ENCODE peak calls at places on chromosomes 13 and 19, in six cellular contexts. One of them, this sample, is unnamed.

GRCh38 chr13:113845055-113845454 is 18.8 kb downstream of the GAS6 start:
- DNase-seq in CD4-positive, alpha-beta T cell: no peak
- DNase-seq in activated naive CD4-positive, alpha-beta T cell: no peak
- DNase-seq in activated CD4-positive, alpha-beta T cell treated with anti-CD3 and anti-CD28 coated beads for 4 hours: no peak
- DNase-seq in foreskin melanocyte: no peak
- DNase-seq in OCI-LY7: no peak
- DNase-seq in this sample: no peak

GRCh38 chr13:105804561-105805190 is 730.8 kb downstream of the EFNB2 start:
- DNase-seq in activated naive CD4-positive, alpha-beta T cell: no peak
- DNase-seq in OCI-LY7: no peak
- DNase-seq in foreskin melanocyte: peak
- DNase-seq in CD4-positive, alpha-beta T cell: no peak
- DNase-seq in activated CD4-positive, alpha-beta T cell treated with anti-CD3 and anti-CD28 coated beads for 4 hours: no peak
- DNase-seq in this sample: no peak

GRCh38 chr13:96862093-96862492 is 132.2 kb downstream of the OXGR1 start:
- DNase-seq in activated CD4-positive, alpha-beta T cell treated with anti-CD3 and anti-CD28 coated beads for 4 hours: no peak
- DNase-seq in foreskin melanocyte: no peak
- DNase-seq in OCI-LY7: no peak
- DNase-seq in CD4-positive, alpha-beta T cell: no peak
- DNase-seq in activated naive CD4-positive, alpha-beta T cell: no peak
- DNase-seq in this sample: no peak

GRCh38 chr13:80341771-80342271 is 895 bp upstream of the SPRY2 start:
- DNase-seq in activated CD4-positive, alpha-beta T cell treated with anti-CD3 and anti-CD28 coated beads for 4 hours: no peak
- DNase-seq in foreskin melanocyte: no peak
- DNase-seq in CD4-positive, alpha-beta T cell: no peak
- DNase-seq in activated naive CD4-positive, alpha-beta T cell: no peak
- DNase-seq in OCI-LY7: no peak
- DNase-seq in this sample: peak

GRCh38 chr19:34336781-34337271 is 28.2 kb upstream of the GPI start:
- DNase-seq in CD4-positive, alpha-beta T cell: peak
- DNase-seq in activated naive CD4-positive, alpha-beta T cell: no peak
- DNase-seq in activated CD4-positive, alpha-beta T cell treated with anti-CD3 and anti-CD28 coated beads for 4 hours: peak
- DNase-seq in OCI-LY7: peak
- DNase-seq in foreskin melanocyte: no peak
- DNase-seq in this sample: no peak

GRCh38 chr13:109517516-109517915 is 268.9 kb downstream of the IRS2 start:
- DNase-seq in foreskin melanocyte: no peak
- DNase-seq in activated CD4-positive, alpha-beta T cell treated with anti-CD3 and anti-CD28 coated beads for 4 hours: no peak
- DNase-seq in CD4-positive, alpha-beta T cell: no peak
- DNase-seq in activated naive CD4-positive, alpha-beta T cell: no peak
- DNase-seq in OCI-LY7: no peak
- DNase-seq in this sample: no peak

GRCh38 chr19:2507109-2507508 is 31.2 kb downstream of the GADD45B start:
- DNase-seq in activated naive CD4-positive, alpha-beta T cell: no peak
- DNase-seq in OCI-LY7: peak
- DNase-seq in activated CD4-positive, alpha-beta T cell treated with anti-CD3 and anti-CD28 coated beads for 4 hours: peak
- DNase-seq in CD4-positive, alpha-beta T cell: peak
- DNase-seq in foreskin melanocyte: no peak
- DNase-seq in this sample: no peak

GRCh38 chr19:44909775-44910174 is 4.2 kb downstream of the APOE start:
- DNase-seq in activated CD4-positive, alpha-beta T cell treated with anti-CD3 and anti-CD28 coated beads for 4 hours: no peak
- DNase-seq in activated naive CD4-positive, alpha-beta T cell: no peak
- DNase-seq in foreskin melanocyte: no peak
- DNase-seq in OCI-LY7: no peak
- DNase-seq in CD4-positive, alpha-beta T cell: no peak
- DNase-seq in this sample: no peak

GRCh38 chr13:105334211-105334610 is 1201.3 kb downstream of the EFNB2 start:
- DNase-seq in activated naive CD4-positive, alpha-beta T cell: no peak
- DNase-seq in foreskin melanocyte: no peak
- DNase-seq in CD4-positive, alpha-beta T cell: no peak
- DNase-seq in OCI-LY7: no peak
- DNase-seq in activated CD4-positive, alpha-beta T cell treated with anti-CD3 and anti-CD28 coated beads for 4 hours: no peak
- DNase-seq in this sample: no peak

GRCh38 chr19:54388001-54388802 is 23.5 kb upstream of the LAIR1 start:
- DNase-seq in CD4-positive, alpha-beta T cell: peak
- DNase-seq in OCI-LY7: peak
- DNase-seq in activated CD4-positive, alpha-beta T cell treated with anti-CD3 and anti-CD28 coated beads for 4 hours: peak
- DNase-seq in foreskin melanocyte: no peak
- DNase-seq in activated naive CD4-positive, alpha-beta T cell: peak
- DNase-seq in this sample: peak

GRCh38 chr13:33560722-33561121 is 257.2 kb upstream of the RFC3 start:
- DNase-seq in OCI-LY7: no peak
- DNase-seq in foreskin melanocyte: no peak
- DNase-seq in activated naive CD4-positive, alpha-beta T cell: no peak
- DNase-seq in activated CD4-positive, alpha-beta T cell treated with anti-CD3 and anti-CD28 coated beads for 4 hours: no peak
- DNase-seq in CD4-positive, alpha-beta T cell: no peak
- DNase-seq in this sample: no peak

GRCh38 chr19:54454781-54455675 is 6.0 kb downstream of the LENG8 start:
- DNase-seq in CD4-positive, alpha-beta T cell: no peak
- DNase-seq in foreskin melanocyte: no peak
- DNase-seq in OCI-LY7: no peak
- DNase-seq in activated CD4-positive, alpha-beta T cell treated with anti-CD3 and anti-CD28 coated beads for 4 hours: no peak
- DNase-seq in activated naive CD4-positive, alpha-beta T cell: no peak
- DNase-seq in this sample: no peak

GRCh38 chr19:48836089-48837017 is at the start of gene HSD17B14:
- DNase-seq in activated CD4-positive, alpha-beta T cell treated with anti-CD3 and anti-CD28 coated beads for 4 hours: no peak
- DNase-seq in CD4-positive, alpha-beta T cell: no peak
- DNase-seq in foreskin melanocyte: peak
- DNase-seq in activated naive CD4-positive, alpha-beta T cell: no peak
- DNase-seq in OCI-LY7: no peak
- DNase-seq in this sample: peak